ENCODE peak calls at places on chromosomes 6 and 20, in seven cellular contexts. A is NCI-H187; K is HS-5; C is stimulated activated CD4-positive, alpha-beta T cell treated with anti-CD3 and anti-CD28 coated beads, TNF-alpha, amount 100 ng/mL, for 1 hour; R is D341Med; N is cardiac fibroblast; F is EH. M is an unnamed sample.

GRCh38 chr6:143229402-143229801 is 168.7 kb downstream of the AIG1 start:
- DNase-seq in A (no peak), K (no peak), C (no peak), R (no peak), N (no peak), F (no peak), M (no peak)

GRCh38 chr6:9511157-9511556 is 903.7 kb downstream of the TFAP2A start:
- DNase-seq in A (no peak), K (no peak), C (no peak), R (no peak), N (no peak), F (no peak), M (no peak)

GRCh38 chr6:170206317-170206621 is 84.6 kb downstream of the DLL1 start:
- DNase-seq in A (no peak), K (no peak), C (no peak), R (no peak), N (no peak), F (no peak), M (no peak)

GRCh38 chr6:53369051-53369450 is 20.3 kb upstream of the ELOVL5 start:
- DNase-seq in A (no peak), K (no peak), C (no peak), R (no peak), N (no peak), F (no peak), M (no peak)

GRCh38 chr6:13434777-13435176 is 52.6 kb downstream of the GFOD1 start:
- DNase-seq in A (no peak), K (no peak), C (no peak), R (no peak), N (no peak), F (no peak), M (no peak)

GRCh38 chr6:34391023-34391485 is 1.4 kb downstream of the NUDT3 start:
- DNase-seq in A (peak; percentile 15), K (no peak), C (no peak), R (no peak), N (peak; percentile 88), F (peak; percentile 87), M (peak; percentile 60)

GRCh38 chr20:34022843-34023234 is 29.1 kb downstream of the RALY start:
- DNase-seq in A (no peak), K (no peak), C (no peak), R (no peak), N (no peak), F (no peak), M (no peak)

GRCh38 chr20:17873410-17874270 is 95.0 kb downstream of the SNX5 start:
- DNase-seq in A (no peak), K (peak; percentile 18), C (no peak), R (no peak), N (peak; percentile 98), F (peak; percentile 98), M (peak; percentile 91)

GRCh38 chr20:42958367-42959112 is 231.2 kb downstream of the PTPRT start:
- DNase-seq in A (no peak), K (no peak), C (no peak), R (no peak), N (no peak), F (no peak), M (no peak)

GRCh38 chr6:63448229-63448628 is 124.1 kb upstream of the LOC128125822 start:
- DNase-seq in A (no peak), K (peak; percentile 8), C (no peak), R (no peak), N (no peak), F (no peak), M (no peak)

GRCh38 chr6:134081506-134081905 is 29.1 kb upstream of the SLC2A12 start:
- DNase-seq in A (no peak), K (no peak), C (no peak), R (no peak), N (no peak), F (no peak), M (no peak)

GRCh38 chr6:5752282-5752681 is 254.4 kb downstream of the NRN1 start:
- DNase-seq in A (no peak), K (no peak), C (no peak), R (peak; percentile 61), N (peak; percentile 77), F (peak; percentile 85), M (peak; percentile 90)

GRCh38 chr6:75204959-75205775 is 686 bp downstream of the COL12A1 start:
- DNase-seq in A (no peak), K (no peak), C (no peak), R (no peak), N (peak; percentile 82), F (peak; percentile 89), M (peak; percentile 43)

GRCh38 chr6:95280690-95281273 is 296.6 kb upstream of the MANEA start:
- DNase-seq in A (no peak), K (no peak), C (no peak), R (peak; percentile 69), N (peak; percentile 15), F (no peak), M (peak; percentile 60)

GRCh38 chr6:85343428-85343827 is 106.5 kb upstream of the NT5E start:
- DNase-seq in A (no peak), K (no peak), C (no peak), R (no peak), N (no peak), F (no peak), M (no peak)

GRCh38 chr20:50931306-50932015 is at the start of gene ADNP:
- DNase-seq in A (peak; percentile 96), K (peak; percentile 98), C (peak; percentile 72), R (peak; percentile 88), N (peak; percentile 96), F (peak; percentile 90), M (peak; percentile 94)

GRCh38 chr6:168956141-168956838 is 297.4 kb downstream of the THBS2 start:
- DNase-seq in A (no peak), K (no peak), C (no peak), R (no peak), N (no peak), F (peak; percentile 50), M (no peak)

GRCh38 chr20:13298692-13299373 is 77.8 kb downstream of the ISM1 start:
- DNase-seq in A (no peak), K (no peak), C (no peak), R (no peak), N (no peak), F (no peak), M (no peak)

GRCh38 chr20:5680227-5680626 is 70.0 kb upstream of the SHLD1 start:
- DNase-seq in A (no peak), K (no peak), C (no peak), R (no peak), N (no peak), F (no peak), M (no peak)

M was measured in A673.